ENCODE peak calls at places on chromosome 1, in eight cellular contexts. A, W, D, R, L, T, O and E are unnamed samples.

GRCh38 chr1:57112148-57112547 is 146.3 kb upstream of the C8B start:
- DNase-seq in W (no peak), D (no peak), T (no peak), R (no peak), L (no peak), A (no peak), O (no peak), E (no peak)

GRCh38 chr1:5977494-5978444 is 14.5 kb downstream of the NPHP4 start:
- DNase-seq in T (no peak), L (no peak), D (no peak), A (no peak), O (no peak), R (no peak), W (no peak), E (no peak)

GRCh38 chr1:159581422-159581821 is 6.2 kb upstream of the APCS start:
- DNase-seq in R (no peak), O (no peak), D (no peak), W (no peak), T (peak), L (no peak), A (no peak), E (no peak)

GRCh38 chr1:227391871-227392270 is 73.6 kb upstream of the CDC42BPA start:
- DNase-seq in L (no peak), D (no peak), R (no peak), T (no peak), A (no peak), W (no peak), O (no peak), E (no peak)

GRCh38 chr1:155038602-155039307 is 5.1 kb downstream of the DCST1 start:
- DNase-seq in W (no peak), D (no peak), A (no peak), O (no peak), R (no peak), L (no peak), T (peak), E (no peak)

GRCh38 chr1:193537266-193538003 is 351.0 kb upstream of the B3GALT2 start:
- DNase-seq in A (no peak), T (no peak), O (no peak), W (peak), R (no peak), L (peak), D (no peak), E (no peak)

GRCh38 chr1:36306210-36306901 is at the start of gene SH3D21:
- DNase-seq in O (peak), R (no peak), T (peak), A (peak), W (peak), D (no peak), L (peak), E (no peak)

GRCh38 chr1:46081620-46082019 is 50.8 kb downstream of the PIK3R3 start:
- DNase-seq in W (no peak), R (no peak), L (no peak), T (no peak), O (no peak), A (no peak), D (no peak), E (no peak)

GRCh38 chr1:28986296-28986910 is 72.0 kb downstream of the EPB41 start:
- DNase-seq in D (no peak), L (peak), W (no peak), O (no peak), R (no peak), A (no peak), T (peak), E (no peak)

GRCh38 chr1:24516506-24516905 is 13.9 kb downstream of the RCAN3 start:
- DNase-seq in R (no peak), O (no peak), D (no peak), T (no peak), W (no peak), A (no peak), L (no peak), E (no peak)

GRCh38 chr1:183903101-183903500 is 98.2 kb downstream of the RGL1 start:
- DNase-seq in L (no peak), R (no peak), W (no peak), D (no peak), T (no peak), A (no peak), O (no peak), E (no peak)

GRCh38 chr1:16019580-16020277 is 1.9 kb upstream of the HSPB7 start:
- DNase-seq in D (no peak), T (no peak), O (no peak), R (no peak), A (peak), L (no peak), W (no peak), E (no peak)